ENCODE peak calls at places on chromosomes 1 and 21, in nine cellular contexts. P is epithelial cell of esophagus; G is right atrium auricular region; W is cardiac fibroblast; I is CD8-positive, alpha-beta memory T cell; D is transverse colon; L is neuronal stem cell; V is effector memory CD4-positive, alpha-beta T cell; Q is GM06990. O is an unnamed sample.

GRCh38 chr1:26768755-26769154 is 19.0 kb upstream of the PIGV start:
- DNase-seq in W (peak), I (no peak), Q (no peak), L (no peak), G (no peak), V (no peak), P (peak), D (no peak), O (peak)

GRCh38 chr1:162396201-162396906 is 14.8 kb downstream of the C1orf226 start:
- DNase-seq in G (no peak), P (no peak), I (no peak), D (no peak), V (no peak), Q (no peak), W (no peak), L (no peak), O (no peak)

GRCh38 chr1:11860586-11860985 is 1.8 kb upstream of the NPPB start:
- DNase-seq in G (no peak), D (no peak), L (no peak), W (no peak), P (no peak), I (no peak), Q (no peak), V (no peak), O (no peak)

GRCh38 chr1:179612361-179612760 is 20.7 kb downstream of the TDRD5 start:
- DNase-seq in L (no peak), Q (no peak), I (no peak), V (no peak), W (no peak), G (no peak), D (no peak), P (no peak), O (no peak)

GRCh38 chr21:42661688-42662429 is 8.4 kb downstream of the PDE9A start:
- DNase-seq in Q (no peak), D (no peak), I (no peak), L (no peak), W (no peak), G (no peak), V (no peak), P (no peak), O (no peak)

GRCh38 chr21:34022557-34023335 is 50.6 kb upstream of the MRPS6 start:
- DNase-seq in D (no peak), G (peak), L (no peak), Q (peak), W (no peak), V (no peak), P (no peak), I (peak), O (peak)

GRCh38 chr21:16678479-16678878 is 834.4 kb upstream of the CXADR start:
- DNase-seq in P (no peak), G (no peak), L (no peak), Q (no peak), I (no peak), D (no peak), W (peak), V (no peak), O (peak)

GRCh38 chr1:110619412-110620249 is 13.5 kb upstream of the KCNA2 start:
- DNase-seq in G (peak), I (peak), Q (peak), W (peak), L (peak), P (peak), V (peak), D (peak), O (peak)

GRCh38 chr1:209884665-209885117 is 53.3 kb upstream of the SYT14 start:
- DNase-seq in L (no peak), V (no peak), Q (no peak), G (peak), W (peak), D (no peak), P (peak), I (no peak), O (peak)

GRCh38 chr1:206714331-206715058 is 29.8 kb downstream of the MAPKAPK2 start:
- DNase-seq in P (peak), Q (no peak), D (peak), V (peak), L (no peak), G (no peak), W (no peak), I (peak), O (peak)

GRCh38 chr1:16256478-16256877 is 19.5 kb upstream of the CPLANE2 start:
- DNase-seq in G (no peak), Q (no peak), P (no peak), D (no peak), W (no peak), L (no peak), V (no peak), I (no peak), O (no peak)

GRCh38 chr1:236341298-236341697 is 52.8 kb upstream of the EDARADD start:
- DNase-seq in V (no peak), W (no peak), G (no peak), Q (no peak), L (no peak), D (no peak), P (peak), I (no peak), O (no peak)

GRCh38 chr1:214678386-214678785 is 75.4 kb downstream of the CENPF start:
- DNase-seq in W (no peak), Q (no peak), P (peak), V (no peak), D (no peak), L (no peak), G (no peak), I (no peak), O (no peak)

GRCh38 chr1:218816999-218817398 is 356.7 kb upstream of the LYPLAL1 start:
- DNase-seq in V (no peak), P (no peak), L (no peak), W (no peak), Q (no peak), G (no peak), D (no peak), I (no peak), O (no peak)

GRCh38 chr1:52098139-52098871 is 42.2 kb downstream of the BTF3L4 start:
- DNase-seq in D (no peak), P (no peak), W (no peak), Q (no peak), L (peak), I (no peak), V (no peak), G (no peak), O (no peak)

GRCh38 chr1:154559496-154559950 is 1.1 kb upstream of the UBE2Q1 start:
- DNase-seq in V (peak), W (peak), I (peak), Q (peak), P (peak), L (peak), G (peak), D (peak), O (peak)

DNA sequence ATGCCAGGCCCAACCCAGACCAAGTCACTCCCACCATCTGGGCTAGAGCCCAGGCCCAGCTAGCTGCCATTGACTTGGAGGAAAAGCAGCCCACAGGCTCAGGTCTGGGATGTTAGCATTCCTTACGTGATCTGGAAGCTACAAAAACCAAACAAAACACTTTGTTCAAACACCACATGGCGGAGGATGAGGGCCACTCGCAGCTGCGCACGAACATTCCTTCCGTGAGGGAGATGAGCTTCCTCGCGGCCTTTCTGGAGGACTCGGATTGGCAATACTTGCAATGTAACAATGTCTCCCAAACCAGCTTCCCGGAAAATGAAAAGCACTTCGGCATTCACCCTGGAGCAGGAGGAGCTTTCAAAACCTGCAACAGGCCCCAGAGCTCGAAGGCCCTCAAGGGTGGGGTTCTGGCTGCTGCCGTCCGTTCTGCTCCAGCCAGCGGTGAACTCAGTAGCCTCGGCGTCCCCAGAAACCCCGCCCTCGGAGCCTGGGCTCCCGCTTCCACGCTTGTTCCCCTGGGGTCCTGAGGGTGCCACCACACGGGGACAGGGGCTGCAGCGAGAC is 40.5 kb downstream of the COL6A1 start:
- DNase-seq in W (no peak), Q (no peak), D (peak), P (no peak), G (peak), L (no peak), V (no peak), I (no peak), O (peak)
- H3K4me3 ChIP-seq in W (no peak), Q (no peak), D (no peak), P (no peak), G (no peak), L (no peak), V (no peak), I (no peak), O (peak)

DNA sequence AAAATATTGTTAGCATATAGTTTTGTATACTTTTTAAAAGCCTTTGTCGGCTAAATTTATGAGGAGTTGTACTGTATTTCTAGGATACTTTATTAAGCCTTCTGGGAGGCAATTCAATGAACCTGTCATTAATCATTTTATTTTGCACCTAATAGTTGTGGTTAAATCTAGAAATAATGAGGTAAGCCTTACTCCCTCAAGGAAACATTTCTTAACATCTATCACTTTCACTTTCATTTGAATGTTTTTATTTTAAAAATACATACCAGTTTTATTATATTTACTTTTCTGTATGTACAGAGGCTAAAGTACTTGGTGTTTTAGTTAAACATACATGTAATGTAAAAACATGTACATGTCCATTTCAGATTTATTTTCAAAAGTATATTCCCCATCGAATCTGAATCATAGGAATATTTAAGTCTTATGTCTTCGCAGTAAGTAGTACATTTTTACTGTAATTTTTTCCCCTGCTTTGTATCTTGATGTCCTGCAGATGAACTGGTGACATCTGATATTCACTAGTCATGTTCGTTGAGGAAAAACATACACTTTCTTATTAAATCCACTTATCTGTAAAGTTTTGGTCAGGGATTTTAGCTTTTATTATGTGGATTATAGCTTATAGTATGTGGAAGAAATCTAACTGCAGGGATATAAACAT is 82.8 kb downstream of the DISP1 start:
- DNase-seq in L (no peak), P (no peak), Q (no peak), G (no peak), V (no peak), I (no peak), D (no peak), W (peak), O (no peak)
- H3K4me3 ChIP-seq in L (no peak), P (no peak), Q (no peak), G (no peak), V (no peak), I (no peak), D (no peak), W (peak), O (peak)

DNA sequence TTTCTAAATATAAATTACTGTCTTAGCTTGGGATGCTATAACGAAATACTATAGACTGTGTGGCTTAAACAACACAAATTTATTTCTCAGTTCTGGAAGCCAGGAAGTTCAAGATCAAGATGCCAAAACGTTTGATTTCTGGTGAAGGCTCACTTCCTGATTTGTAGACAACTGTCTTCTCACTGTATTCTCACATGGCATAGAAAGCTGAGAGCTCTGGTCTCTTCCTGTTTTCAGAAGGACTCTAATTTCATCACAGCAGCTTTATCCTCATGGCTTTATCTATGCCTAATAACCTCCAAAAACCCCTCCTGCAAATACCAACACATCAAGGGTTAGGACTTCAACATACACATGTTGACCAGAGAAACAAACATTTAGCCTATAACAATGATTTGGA is 1795.5 kb downstream of the MRPL39 start:
- DNase-seq in G (no peak), P (no peak), W (no peak), D (no peak), I (no peak), L (no peak), V (no peak), Q (no peak), O (no peak)
- H3K4me3 ChIP-seq in G (no peak), P (no peak), W (no peak), D (no peak), I (no peak), L (no peak), V (no peak), Q (no peak), O (no peak)

GRCh38 chr1:99003911-99004269 is 771 bp downstream of the PLPPR5 start:
- DNase-seq in P (no peak), D (no peak), I (no peak), L (no peak), G (no peak), V (no peak), W (no peak), Q (no peak), O (no peak)
- H3K4me3 ChIP-seq in P (no peak), D (no peak), I (no peak), L (peak), G (no peak), V (peak), W (no peak), Q (no peak), O (no peak)